ENCODE peak calls at places on chromosomes 1 and 21, in nine cellular contexts. One of them, this sample, is unnamed.

GRCh38 chr1:64934115-64934880 is 32.1 kb downstream of the JAK1 start:
- DNase-seq in CD14-positive monocyte: peak; percentile 68
- DNase-seq in colonic mucosa: no peak
- DNase-seq in NCI-H1694: no peak
- DNase-seq in left lung: no peak
- DNase-seq in amniotic stem cell: peak; percentile 18
- DNase-seq in body of pancreas: peak; percentile 35
- DNase-seq in activated T-helper 1 cell treated with anti-CD3 and anti-CD28 coated beads, Interleukin-2, amount 50 U/mL, for 16 hours: no peak
- DNase-seq in NCI-H2081 treated with DMSO at 0.1 percent for 48 hours: no peak
- DNase-seq in this sample: no peak

GRCh38 chr1:209662879-209663327 is 10.7 kb upstream of the LAMB3 start:
- DNase-seq in CD14-positive monocyte: no peak
- DNase-seq in colonic mucosa: no peak
- DNase-seq in NCI-H1694: no peak
- DNase-seq in left lung: no peak
- DNase-seq in amniotic stem cell: no peak
- DNase-seq in body of pancreas: no peak
- DNase-seq in activated T-helper 1 cell treated with anti-CD3 and anti-CD28 coated beads, Interleukin-2, amount 50 U/mL, for 16 hours: no peak
- DNase-seq in NCI-H2081 treated with DMSO at 0.1 percent for 48 hours: no peak
- DNase-seq in this sample: no peak

GRCh38 chr1:35683012-35683411 is 35.7 kb downstream of the C1orf216 start:
- DNase-seq in CD14-positive monocyte: no peak
- DNase-seq in colonic mucosa: no peak
- DNase-seq in NCI-H1694: no peak
- DNase-seq in left lung: no peak
- DNase-seq in amniotic stem cell: no peak
- DNase-seq in body of pancreas: no peak
- DNase-seq in activated T-helper 1 cell treated with anti-CD3 and anti-CD28 coated beads, Interleukin-2, amount 50 U/mL, for 16 hours: no peak
- DNase-seq in NCI-H2081 treated with DMSO at 0.1 percent for 48 hours: no peak
- DNase-seq in this sample: no peak

GRCh38 chr1:24898152-24898908 is 31.7 kb downstream of the RUNX3 start:
- DNase-seq in CD14-positive monocyte: peak; percentile 65
- DNase-seq in colonic mucosa: peak; percentile 66
- DNase-seq in NCI-H1694: no peak
- DNase-seq in left lung: peak; percentile 47
- DNase-seq in amniotic stem cell: no peak
- DNase-seq in body of pancreas: peak; percentile 50
- DNase-seq in activated T-helper 1 cell treated with anti-CD3 and anti-CD28 coated beads, Interleukin-2, amount 50 U/mL, for 16 hours: no peak
- DNase-seq in NCI-H2081 treated with DMSO at 0.1 percent for 48 hours: no peak
- DNase-seq in this sample: peak; percentile 15

GRCh38 chr1:17258116-17258757 is 9.3 kb downstream of the PADI3 start:
- DNase-seq in CD14-positive monocyte: no peak
- DNase-seq in colonic mucosa: no peak
- DNase-seq in NCI-H1694: no peak
- DNase-seq in left lung: no peak
- DNase-seq in amniotic stem cell: no peak
- DNase-seq in body of pancreas: no peak
- DNase-seq in activated T-helper 1 cell treated with anti-CD3 and anti-CD28 coated beads, Interleukin-2, amount 50 U/mL, for 16 hours: no peak
- DNase-seq in NCI-H2081 treated with DMSO at 0.1 percent for 48 hours: no peak
- DNase-seq in this sample: no peak

GRCh38 chr1:119712342-119713038 is 756 bp downstream of the PHGDH start:
- DNase-seq in CD14-positive monocyte: no peak
- DNase-seq in colonic mucosa: peak; percentile 41
- DNase-seq in NCI-H1694: peak; percentile 70
- DNase-seq in left lung: peak; percentile 64
- DNase-seq in amniotic stem cell: peak; percentile 94
- DNase-seq in body of pancreas: peak; percentile 88
- DNase-seq in activated T-helper 1 cell treated with anti-CD3 and anti-CD28 coated beads, Interleukin-2, amount 50 U/mL, for 16 hours: peak; percentile 6
- DNase-seq in NCI-H2081 treated with DMSO at 0.1 percent for 48 hours: peak; percentile 19
- DNase-seq in this sample: peak; percentile 55

GRCh38 chr1:245156736-245157505 is 2.1 kb downstream of the KIF26B start:
- DNase-seq in CD14-positive monocyte: no peak
- DNase-seq in colonic mucosa: peak; percentile 22
- DNase-seq in NCI-H1694: no peak
- DNase-seq in left lung: no peak
- DNase-seq in amniotic stem cell: peak; percentile 18
- DNase-seq in body of pancreas: no peak
- DNase-seq in activated T-helper 1 cell treated with anti-CD3 and anti-CD28 coated beads, Interleukin-2, amount 50 U/mL, for 16 hours: no peak
- DNase-seq in NCI-H2081 treated with DMSO at 0.1 percent for 48 hours: no peak
- DNase-seq in this sample: no peak

GRCh38 chr21:45617021-45617930 is 26.2 kb upstream of the PCBP3 start:
- DNase-seq in CD14-positive monocyte: peak; percentile 36
- DNase-seq in colonic mucosa: no peak
- DNase-seq in NCI-H1694: no peak
- DNase-seq in left lung: peak; percentile 10
- DNase-seq in amniotic stem cell: no peak
- DNase-seq in body of pancreas: no peak
- DNase-seq in activated T-helper 1 cell treated with anti-CD3 and anti-CD28 coated beads, Interleukin-2, amount 50 U/mL, for 16 hours: no peak
- DNase-seq in NCI-H2081 treated with DMSO at 0.1 percent for 48 hours: no peak
- DNase-seq in this sample: peak; percentile 47

GRCh38 chr1:10033359-10033845 is 644 bp downstream of the UBE4B start:
- DNase-seq in CD14-positive monocyte: peak; percentile 46
- DNase-seq in colonic mucosa: peak; percentile 44
- DNase-seq in NCI-H1694: no peak
- DNase-seq in left lung: peak; percentile 41
- DNase-seq in amniotic stem cell: no peak
- DNase-seq in body of pancreas: peak; percentile 23
- DNase-seq in activated T-helper 1 cell treated with anti-CD3 and anti-CD28 coated beads, Interleukin-2, amount 50 U/mL, for 16 hours: no peak
- DNase-seq in NCI-H2081 treated with DMSO at 0.1 percent for 48 hours: no peak
- DNase-seq in this sample: no peak

GRCh38 chr1:95309031-95309459 is 75.0 kb downstream of the RWDD3 start:
- DNase-seq in CD14-positive monocyte: no peak
- DNase-seq in colonic mucosa: no peak
- DNase-seq in NCI-H1694: peak; percentile 62
- DNase-seq in left lung: no peak
- DNase-seq in amniotic stem cell: no peak
- DNase-seq in body of pancreas: peak; percentile 43
- DNase-seq in activated T-helper 1 cell treated with anti-CD3 and anti-CD28 coated beads, Interleukin-2, amount 50 U/mL, for 16 hours: no peak
- DNase-seq in NCI-H2081 treated with DMSO at 0.1 percent for 48 hours: no peak
- DNase-seq in this sample: no peak

GRCh38 chr1:229479660-229480399 is 28.3 kb downstream of the NUP133 start:
- DNase-seq in CD14-positive monocyte: no peak
- DNase-seq in colonic mucosa: no peak
- DNase-seq in NCI-H1694: no peak
- DNase-seq in left lung: no peak
- DNase-seq in amniotic stem cell: no peak
- DNase-seq in body of pancreas: no peak
- DNase-seq in activated T-helper 1 cell treated with anti-CD3 and anti-CD28 coated beads, Interleukin-2, amount 50 U/mL, for 16 hours: no peak
- DNase-seq in NCI-H2081 treated with DMSO at 0.1 percent for 48 hours: no peak
- DNase-seq in this sample: no peak

GRCh38 chr1:32928285-32928684 is 27.1 kb upstream of the TMEM54 start:
- DNase-seq in CD14-positive monocyte: no peak
- DNase-seq in colonic mucosa: no peak
- DNase-seq in NCI-H1694: no peak
- DNase-seq in left lung: no peak
- DNase-seq in amniotic stem cell: no peak
- DNase-seq in body of pancreas: no peak
- DNase-seq in activated T-helper 1 cell treated with anti-CD3 and anti-CD28 coated beads, Interleukin-2, amount 50 U/mL, for 16 hours: no peak
- DNase-seq in NCI-H2081 treated with DMSO at 0.1 percent for 48 hours: no peak
- DNase-seq in this sample: no peak

GRCh38 chr1:50978852-50979781 is 9.1 kb downstream of the CDKN2C start:
- DNase-seq in CD14-positive monocyte: no peak
- DNase-seq in colonic mucosa: peak; percentile 46
- DNase-seq in NCI-H1694: peak; percentile 78
- DNase-seq in left lung: no peak
- DNase-seq in amniotic stem cell: no peak
- DNase-seq in body of pancreas: peak; percentile 59
- DNase-seq in activated T-helper 1 cell treated with anti-CD3 and anti-CD28 coated beads, Interleukin-2, amount 50 U/mL, for 16 hours: no peak
- DNase-seq in NCI-H2081 treated with DMSO at 0.1 percent for 48 hours: peak; percentile 82
- DNase-seq in this sample: no peak

GRCh38 chr1:168273575-168273974 is 7.1 kb upstream of the TBX19 start:
- DNase-seq in CD14-positive monocyte: no peak
- DNase-seq in colonic mucosa: no peak
- DNase-seq in NCI-H1694: no peak
- DNase-seq in left lung: no peak
- DNase-seq in amniotic stem cell: no peak
- DNase-seq in body of pancreas: no peak
- DNase-seq in activated T-helper 1 cell treated with anti-CD3 and anti-CD28 coated beads, Interleukin-2, amount 50 U/mL, for 16 hours: no peak
- DNase-seq in NCI-H2081 treated with DMSO at 0.1 percent for 48 hours: no peak
- DNase-seq in this sample: no peak

GRCh38 chr1:50126962-50127715 is 18.4 kb downstream of the ELAVL4 start:
- DNase-seq in CD14-positive monocyte: no peak
- DNase-seq in colonic mucosa: no peak
- DNase-seq in NCI-H1694: no peak
- DNase-seq in left lung: no peak
- DNase-seq in amniotic stem cell: no peak
- DNase-seq in body of pancreas: no peak
- DNase-seq in activated T-helper 1 cell treated with anti-CD3 and anti-CD28 coated beads, Interleukin-2, amount 50 U/mL, for 16 hours: no peak
- DNase-seq in NCI-H2081 treated with DMSO at 0.1 percent for 48 hours: no peak
- DNase-seq in this sample: no peak

GRCh38 chr1:236114076-236114747 is 28.1 kb upstream of the GPR137B start:
- DNase-seq in CD14-positive monocyte: no peak
- DNase-seq in colonic mucosa: no peak
- DNase-seq in NCI-H1694: no peak
- DNase-seq in left lung: no peak
- DNase-seq in amniotic stem cell: no peak
- DNase-seq in body of pancreas: no peak
- DNase-seq in activated T-helper 1 cell treated with anti-CD3 and anti-CD28 coated beads, Interleukin-2, amount 50 U/mL, for 16 hours: no peak
- DNase-seq in NCI-H2081 treated with DMSO at 0.1 percent for 48 hours: no peak
- DNase-seq in this sample: no peak

GRCh38 chr1:36089393-36090121 is 865 bp downstream of the ADPRS start:
- DNase-seq in CD14-positive monocyte: no peak
- DNase-seq in colonic mucosa: no peak
- DNase-seq in NCI-H1694: no peak
- DNase-seq in left lung: no peak
- DNase-seq in amniotic stem cell: no peak
- DNase-seq in body of pancreas: no peak
- DNase-seq in activated T-helper 1 cell treated with anti-CD3 and anti-CD28 coated beads, Interleukin-2, amount 50 U/mL, for 16 hours: no peak
- DNase-seq in NCI-H2081 treated with DMSO at 0.1 percent for 48 hours: no peak
- DNase-seq in this sample: no peak

GRCh38 chr1:201190624-201191051 is at the start of gene IGFN1:
- DNase-seq in CD14-positive monocyte: no peak
- DNase-seq in colonic mucosa: no peak
- DNase-seq in NCI-H1694: no peak
- DNase-seq in left lung: no peak
- DNase-seq in amniotic stem cell: no peak
- DNase-seq in body of pancreas: no peak
- DNase-seq in activated T-helper 1 cell treated with anti-CD3 and anti-CD28 coated beads, Interleukin-2, amount 50 U/mL, for 16 hours: no peak
- DNase-seq in NCI-H2081 treated with DMSO at 0.1 percent for 48 hours: no peak
- DNase-seq in this sample: no peak

GRCh38 chr1:58739851-58740466 is 40.1 kb upstream of the MYSM1 start:
- DNase-seq in CD14-positive monocyte: no peak
- DNase-seq in colonic mucosa: peak; percentile 35
- DNase-seq in NCI-H1694: peak; percentile 91
- DNase-seq in left lung: no peak
- DNase-seq in amniotic stem cell: peak; percentile 73
- DNase-seq in body of pancreas: peak; percentile 44
- DNase-seq in activated T-helper 1 cell treated with anti-CD3 and anti-CD28 coated beads, Interleukin-2, amount 50 U/mL, for 16 hours: no peak
- DNase-seq in NCI-H2081 treated with DMSO at 0.1 percent for 48 hours: peak; percentile 55
- DNase-seq in this sample: no peak

GRCh38 chr1:228207381-228207810 is 448 bp upstream of the OBSCN start:
- DNase-seq in CD14-positive monocyte: no peak
- DNase-seq in colonic mucosa: no peak
- DNase-seq in NCI-H1694: no peak
- DNase-seq in left lung: no peak
- DNase-seq in amniotic stem cell: no peak
- DNase-seq in body of pancreas: no peak
- DNase-seq in activated T-helper 1 cell treated with anti-CD3 and anti-CD28 coated beads, Interleukin-2, amount 50 U/mL, for 16 hours: no peak
- DNase-seq in NCI-H2081 treated with DMSO at 0.1 percent for 48 hours: no peak
- DNase-seq in this sample: peak; percentile 12

GRCh38 chr1:112040891-112041740 is 51.6 kb upstream of the KCND3 start:
- DNase-seq in CD14-positive monocyte: no peak
- DNase-seq in colonic mucosa: no peak
- DNase-seq in NCI-H1694: no peak
- DNase-seq in left lung: no peak
- DNase-seq in amniotic stem cell: no peak
- DNase-seq in body of pancreas: peak; percentile 3
- DNase-seq in activated T-helper 1 cell treated with anti-CD3 and anti-CD28 coated beads, Interleukin-2, amount 50 U/mL, for 16 hours: no peak
- DNase-seq in NCI-H2081 treated with DMSO at 0.1 percent for 48 hours: no peak
- DNase-seq in this sample: no peak

GRCh38 chr1:1437904-1438376 is 2.5 kb downstream of the VWA1 start:
- DNase-seq in CD14-positive monocyte: peak; percentile 43
- DNase-seq in colonic mucosa: peak; percentile 78
- DNase-seq in NCI-H1694: no peak
- DNase-seq in left lung: no peak
- DNase-seq in amniotic stem cell: no peak
- DNase-seq in body of pancreas: peak; percentile 91
- DNase-seq in activated T-helper 1 cell treated with anti-CD3 and anti-CD28 coated beads, Interleukin-2, amount 50 U/mL, for 16 hours: no peak
- DNase-seq in NCI-H2081 treated with DMSO at 0.1 percent for 48 hours: no peak
- DNase-seq in this sample: no peak

GRCh38 chr1:89962024-89962741 is 32.7 kb upstream of the ZNF326 start:
- DNase-seq in CD14-positive monocyte: no peak
- DNase-seq in colonic mucosa: no peak
- DNase-seq in NCI-H1694: no peak
- DNase-seq in left lung: no peak
- DNase-seq in amniotic stem cell: no peak
- DNase-seq in body of pancreas: no peak
- DNase-seq in activated T-helper 1 cell treated with anti-CD3 and anti-CD28 coated beads, Interleukin-2, amount 50 U/mL, for 16 hours: no peak
- DNase-seq in NCI-H2081 treated with DMSO at 0.1 percent for 48 hours: no peak
- DNase-seq in this sample: no peak

GRCh38 chr1:2606806-2607680 is 20.5 kb downstream of the PRXL2B start:
- DNase-seq in CD14-positive monocyte: peak; percentile 41
- DNase-seq in colonic mucosa: no peak
- DNase-seq in NCI-H1694: no peak
- DNase-seq in left lung: no peak
- DNase-seq in amniotic stem cell: no peak
- DNase-seq in body of pancreas: no peak
- DNase-seq in activated T-helper 1 cell treated with anti-CD3 and anti-CD28 coated beads, Interleukin-2, amount 50 U/mL, for 16 hours: no peak
- DNase-seq in NCI-H2081 treated with DMSO at 0.1 percent for 48 hours: no peak
- DNase-seq in this sample: no peak

GRCh38 chr1:16631248-16632043 is 18.1 kb upstream of the NBPF1 start:
- DNase-seq in CD14-positive monocyte: peak; percentile 64
- DNase-seq in colonic mucosa: peak; percentile 28
- DNase-seq in NCI-H1694: no peak
- DNase-seq in left lung: peak; percentile 41
- DNase-seq in amniotic stem cell: no peak
- DNase-seq in body of pancreas: peak; percentile 3
- DNase-seq in activated T-helper 1 cell treated with anti-CD3 and anti-CD28 coated beads, Interleukin-2, amount 50 U/mL, for 16 hours: no peak
- DNase-seq in NCI-H2081 treated with DMSO at 0.1 percent for 48 hours: no peak
- DNase-seq in this sample: peak; percentile 21

GRCh38 chr21:33490991-33491372 is 534 bp downstream of the DNAJC28 start:
- DNase-seq in CD14-positive monocyte: no peak
- DNase-seq in colonic mucosa: peak; percentile 26
- DNase-seq in NCI-H1694: no peak
- DNase-seq in left lung: no peak
- DNase-seq in amniotic stem cell: no peak
- DNase-seq in body of pancreas: no peak
- DNase-seq in activated T-helper 1 cell treated with anti-CD3 and anti-CD28 coated beads, Interleukin-2, amount 50 U/mL, for 16 hours: no peak
- DNase-seq in NCI-H2081 treated with DMSO at 0.1 percent for 48 hours: no peak
- DNase-seq in this sample: no peak

GRCh38 chr1:242025681-242026080 is 26.8 kb upstream of the MAP1LC3C start:
- DNase-seq in CD14-positive monocyte: no peak
- DNase-seq in colonic mucosa: no peak
- DNase-seq in NCI-H1694: no peak
- DNase-seq in left lung: no peak
- DNase-seq in amniotic stem cell: no peak
- DNase-seq in body of pancreas: no peak
- DNase-seq in activated T-helper 1 cell treated with anti-CD3 and anti-CD28 coated beads, Interleukin-2, amount 50 U/mL, for 16 hours: no peak
- DNase-seq in NCI-H2081 treated with DMSO at 0.1 percent for 48 hours: no peak
- DNase-seq in this sample: no peak

GRCh38 chr1:236143104-236143948 is 987 bp downstream of the GPR137B start:
- DNase-seq in CD14-positive monocyte: no peak
- DNase-seq in colonic mucosa: no peak
- DNase-seq in NCI-H1694: no peak
- DNase-seq in left lung: no peak
- DNase-seq in amniotic stem cell: no peak
- DNase-seq in body of pancreas: no peak
- DNase-seq in activated T-helper 1 cell treated with anti-CD3 and anti-CD28 coated beads, Interleukin-2, amount 50 U/mL, for 16 hours: no peak
- DNase-seq in NCI-H2081 treated with DMSO at 0.1 percent for 48 hours: no peak
- DNase-seq in this sample: no peak

GRCh38 chr1:240242601-240243144 is 151.0 kb downstream of the FMN2 start:
- DNase-seq in CD14-positive monocyte: no peak
- DNase-seq in colonic mucosa: no peak
- DNase-seq in NCI-H1694: no peak
- DNase-seq in left lung: no peak
- DNase-seq in amniotic stem cell: peak; percentile 23
- DNase-seq in body of pancreas: no peak
- DNase-seq in activated T-helper 1 cell treated with anti-CD3 and anti-CD28 coated beads, Interleukin-2, amount 50 U/mL, for 16 hours: no peak
- DNase-seq in NCI-H2081 treated with DMSO at 0.1 percent for 48 hours: no peak
- DNase-seq in this sample: no peak

GRCh38 chr21:27885296-27885711 is 918.4 kb upstream of the ADAMTS5 start:
- DNase-seq in CD14-positive monocyte: no peak
- DNase-seq in colonic mucosa: no peak
- DNase-seq in NCI-H1694: no peak
- DNase-seq in left lung: no peak
- DNase-seq in amniotic stem cell: no peak
- DNase-seq in body of pancreas: no peak
- DNase-seq in activated T-helper 1 cell treated with anti-CD3 and anti-CD28 coated beads, Interleukin-2, amount 50 U/mL, for 16 hours: no peak
- DNase-seq in NCI-H2081 treated with DMSO at 0.1 percent for 48 hours: no peak
- DNase-seq in this sample: no peak

GRCh38 chr1:200880212-200880611 is 7.4 kb downstream of the GPR25 start:
- DNase-seq in CD14-positive monocyte: no peak
- DNase-seq in colonic mucosa: no peak
- DNase-seq in NCI-H1694: no peak
- DNase-seq in left lung: no peak
- DNase-seq in amniotic stem cell: no peak
- DNase-seq in body of pancreas: no peak
- DNase-seq in activated T-helper 1 cell treated with anti-CD3 and anti-CD28 coated beads, Interleukin-2, amount 50 U/mL, for 16 hours: no peak
- DNase-seq in NCI-H2081 treated with DMSO at 0.1 percent for 48 hours: no peak
- DNase-seq in this sample: no peak

This sample was measured in breast epithelium.